ENCODE peak calls at places on chromosomes 2 and 18, in six cellular contexts. One of them, this sample, is unnamed.

GRCh38 chr2:188380280-188380679 is 88.6 kb downstream of the GULP1 start:
- DNase-seq in K562: no peak
- DNase-seq in fibroblast of lung: no peak
- DNase-seq in HCT116: no peak
- DNase-seq in PC-9: no peak
- DNase-seq in PC-3: peak
- DNase-seq in this sample: no peak

GRCh38 chr18:45012286-45012685 is 331.6 kb downstream of the SETBP1 start:
- DNase-seq in K562: no peak
- DNase-seq in fibroblast of lung: no peak
- DNase-seq in HCT116: no peak
- DNase-seq in PC-9: no peak
- DNase-seq in PC-3: no peak
- DNase-seq in this sample: no peak

GRCh38 chr2:197077336-197077735 is 150.8 kb upstream of the PGAP1 start:
- DNase-seq in K562: no peak
- DNase-seq in fibroblast of lung: no peak
- DNase-seq in HCT116: no peak
- DNase-seq in PC-9: no peak
- DNase-seq in PC-3: no peak
- DNase-seq in this sample: no peak

GRCh38 chr2:28393115-28393836 is 618 bp downstream of the FOSL2 start:
- DNase-seq in K562: peak
- DNase-seq in fibroblast of lung: peak
- DNase-seq in HCT116: no peak
- DNase-seq in PC-9: peak
- DNase-seq in PC-3: peak
- DNase-seq in this sample: peak

GRCh38 chr2:74548919-74549684 is 4.6 kb downstream of the LOXL3 start:
- DNase-seq in K562: peak
- DNase-seq in fibroblast of lung: no peak
- DNase-seq in HCT116: no peak
- DNase-seq in PC-9: peak
- DNase-seq in PC-3: peak
- DNase-seq in this sample: no peak

GRCh38 chr2:59333007-59333406 is 1091.9 kb upstream of the FANCL start:
- DNase-seq in K562: no peak
- DNase-seq in fibroblast of lung: no peak
- DNase-seq in HCT116: no peak
- DNase-seq in PC-9: no peak
- DNase-seq in PC-3: no peak
- DNase-seq in this sample: no peak

GRCh38 chr2:231050018-231050901 is 6.4 kb upstream of the PSMD1 start:
- DNase-seq in K562: no peak
- DNase-seq in fibroblast of lung: no peak
- DNase-seq in HCT116: no peak
- DNase-seq in PC-9: no peak
- DNase-seq in PC-3: no peak
- DNase-seq in this sample: no peak

GRCh38 chr2:162085090-162085891 is 11.3 kb upstream of the DPP4 start:
- DNase-seq in K562: no peak
- DNase-seq in fibroblast of lung: peak
- DNase-seq in HCT116: no peak
- DNase-seq in PC-9: no peak
- DNase-seq in PC-3: peak
- DNase-seq in this sample: no peak

GRCh38 chr18:2050016-2050415 is 521.3 kb downstream of the METTL4 start:
- DNase-seq in K562: no peak
- DNase-seq in fibroblast of lung: no peak
- DNase-seq in HCT116: no peak
- DNase-seq in PC-9: no peak
- DNase-seq in PC-3: no peak
- DNase-seq in this sample: peak

GRCh38 chr2:15561574-15562344 is 625 bp upstream of the NBAS start:
- DNase-seq in K562: peak
- DNase-seq in fibroblast of lung: peak
- DNase-seq in HCT116: no peak
- DNase-seq in PC-9: no peak
- DNase-seq in PC-3: peak
- DNase-seq in this sample: no peak

GRCh38 chr2:120803764-120804335 is 68.2 kb downstream of the GLI2 start:
- DNase-seq in K562: no peak
- DNase-seq in fibroblast of lung: no peak
- DNase-seq in HCT116: no peak
- DNase-seq in PC-9: peak
- DNase-seq in PC-3: peak
- DNase-seq in this sample: no peak

GRCh38 chr2:54063967-54064535 is 51.4 kb upstream of the ACYP2 start:
- DNase-seq in K562: no peak
- DNase-seq in fibroblast of lung: no peak
- DNase-seq in HCT116: no peak
- DNase-seq in PC-9: no peak
- DNase-seq in PC-3: no peak
- DNase-seq in this sample: no peak

GRCh38 chr18:32919799-32920198 is 147.0 kb upstream of the KLHL14 start:
- DNase-seq in K562: no peak
- DNase-seq in fibroblast of lung: no peak
- DNase-seq in HCT116: no peak
- DNase-seq in PC-9: no peak
- DNase-seq in PC-3: peak
- DNase-seq in this sample: peak

GRCh38 chr2:71939588-71940535 is 207.8 kb downstream of the CYP26B1 start:
- DNase-seq in K562: no peak
- DNase-seq in fibroblast of lung: no peak
- DNase-seq in HCT116: no peak
- DNase-seq in PC-9: no peak
- DNase-seq in PC-3: no peak
- DNase-seq in this sample: no peak

GRCh38 chr2:172995323-172996244 is 80.1 kb upstream of the MAP3K20 start:
- DNase-seq in K562: no peak
- DNase-seq in fibroblast of lung: peak
- DNase-seq in HCT116: no peak
- DNase-seq in PC-9: peak
- DNase-seq in PC-3: peak
- DNase-seq in this sample: no peak

GRCh38 chr2:171160119-171160629 is 519 bp downstream of the TLK1 start:
- DNase-seq in K562: peak
- DNase-seq in fibroblast of lung: peak
- DNase-seq in HCT116: peak
- DNase-seq in PC-9: no peak
- DNase-seq in PC-3: peak
- DNase-seq in this sample: peak

GRCh38 chr2:224354631-224355211 is 47.2 kb downstream of the FAM124B start:
- DNase-seq in K562: no peak
- DNase-seq in fibroblast of lung: peak
- DNase-seq in HCT116: no peak
- DNase-seq in PC-9: no peak
- DNase-seq in PC-3: no peak
- DNase-seq in this sample: no peak

GRCh38 chr2:31660812-31661335 is 80.1 kb upstream of the SRD5A2 start:
- DNase-seq in K562: no peak
- DNase-seq in fibroblast of lung: no peak
- DNase-seq in HCT116: no peak
- DNase-seq in PC-9: no peak
- DNase-seq in PC-3: peak
- DNase-seq in this sample: no peak

GRCh38 chr2:15673919-15674636 is 82.4 kb downstream of the DDX1 start:
- DNase-seq in K562: no peak
- DNase-seq in fibroblast of lung: peak
- DNase-seq in HCT116: peak
- DNase-seq in PC-9: peak
- DNase-seq in PC-3: no peak
- DNase-seq in this sample: no peak

GRCh38 chr2:11765501-11765900 is 19.1 kb downstream of the LPIN1 start:
- DNase-seq in K562: no peak
- DNase-seq in fibroblast of lung: no peak
- DNase-seq in HCT116: no peak
- DNase-seq in PC-9: no peak
- DNase-seq in PC-3: no peak
- DNase-seq in this sample: no peak

GRCh38 chr2:120522151-120522751 is 176.3 kb downstream of the INHBB start:
- DNase-seq in K562: no peak
- DNase-seq in fibroblast of lung: peak
- DNase-seq in HCT116: no peak
- DNase-seq in PC-9: no peak
- DNase-seq in PC-3: no peak
- DNase-seq in this sample: no peak

GRCh38 chr2:181305151-181306123 is 151.7 kb upstream of the ITGA4 start:
- DNase-seq in K562: no peak
- DNase-seq in fibroblast of lung: peak
- DNase-seq in HCT116: no peak
- DNase-seq in PC-9: no peak
- DNase-seq in PC-3: no peak
- DNase-seq in this sample: peak

GRCh38 chr2:131590896-131591295 is 63.2 kb downstream of the CCDC74A start:
- DNase-seq in K562: no peak
- DNase-seq in fibroblast of lung: no peak
- DNase-seq in HCT116: no peak
- DNase-seq in PC-9: no peak
- DNase-seq in PC-3: no peak
- DNase-seq in this sample: no peak

GRCh38 chr2:219442206-219443015 is 7.8 kb downstream of the SPEG start:
- DNase-seq in K562: no peak
- DNase-seq in fibroblast of lung: no peak
- DNase-seq in HCT116: no peak
- DNase-seq in PC-9: no peak
- DNase-seq in PC-3: no peak
- DNase-seq in this sample: no peak
- TF ChIP-seq EZH2 in K562: no peak
- TF ChIP-seq EZH2 in fibroblast of lung: no peak
- TF ChIP-seq EZH2 in HCT116: no peak
- TF ChIP-seq EZH2 in PC-9: no peak
- TF ChIP-seq EZH2 in PC-3: no peak
- TF ChIP-seq EZH2 in this sample: no peak

DNA sequence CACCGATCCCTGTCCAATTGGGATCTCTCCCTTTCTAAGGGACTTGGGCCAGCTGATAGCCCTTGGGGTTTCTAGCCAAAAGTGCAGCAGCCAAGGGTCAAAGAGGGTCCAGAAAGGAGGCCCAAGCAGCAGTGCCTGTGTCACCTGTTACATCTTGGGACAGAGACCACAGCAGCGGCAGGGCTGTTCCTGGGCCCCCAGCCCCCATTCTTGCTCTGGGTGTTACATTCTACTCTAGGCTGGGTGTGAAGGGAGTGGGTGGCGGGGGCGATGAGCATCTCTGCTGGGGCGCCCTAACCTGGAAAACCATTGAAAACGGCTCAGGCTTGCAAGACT is 1.2 kb downstream of the PAX3 start:
- DNase-seq in K562: no peak
- DNase-seq in fibroblast of lung: no peak
- DNase-seq in HCT116: no peak
- DNase-seq in PC-9: no peak
- DNase-seq in PC-3: no peak
- DNase-seq in this sample: no peak
- TF ChIP-seq EZH2 in K562: no peak
- TF ChIP-seq EZH2 in fibroblast of lung: no peak
- TF ChIP-seq EZH2 in HCT116: no peak
- TF ChIP-seq EZH2 in PC-9: no peak
- TF ChIP-seq EZH2 in PC-3: no peak
- TF ChIP-seq EZH2 in this sample: no peak

GRCh38 chr2:9807555-9808305 is 35.5 kb upstream of the TAF1B start:
- DNase-seq in K562: no peak
- DNase-seq in fibroblast of lung: no peak
- DNase-seq in HCT116: no peak
- DNase-seq in PC-9: no peak
- DNase-seq in PC-3: no peak
- DNase-seq in this sample: no peak
- TF ChIP-seq EZH2 in K562: no peak
- TF ChIP-seq EZH2 in fibroblast of lung: no peak
- TF ChIP-seq EZH2 in HCT116: no peak
- TF ChIP-seq EZH2 in PC-9: no peak
- TF ChIP-seq EZH2 in PC-3: no peak
- TF ChIP-seq EZH2 in this sample: no peak

GRCh38 chr2:233938676-233939370 is 21.6 kb downstream of the TRPM8 start:
- DNase-seq in K562: no peak
- DNase-seq in fibroblast of lung: no peak
- DNase-seq in HCT116: no peak
- DNase-seq in PC-9: no peak
- DNase-seq in PC-3: no peak
- DNase-seq in this sample: no peak
- TF ChIP-seq EZH2 in K562: no peak
- TF ChIP-seq EZH2 in fibroblast of lung: no peak
- TF ChIP-seq EZH2 in HCT116: no peak
- TF ChIP-seq EZH2 in PC-9: no peak
- TF ChIP-seq EZH2 in PC-3: no peak
- TF ChIP-seq EZH2 in this sample: no peak

This sample was measured in DND-41.